ENCODE peak calls at places on chromosomes 11 and 22, in six cellular contexts. E, Z, T, U, O and F are unnamed samples.

GRCh38 chr11:129377739-129378138 is 2.1 kb downstream of the BARX2 start:
- DNase-seq in U (no peak), T (no peak), O (no peak), Z (no peak), E (no peak), F (no peak)

GRCh38 chr11:64763804-64764611 is 4.2 kb upstream of the PYGM start:
- DNase-seq in U (no peak), O (no peak), E (no peak), Z (no peak), T (no peak), F (no peak)

GRCh38 chr22:19120829-19121630 is 1.2 kb downstream of the DGCR2 start:
- DNase-seq in Z (peak; percentile 87), O (no peak), T (no peak), E (peak; percentile 40), U (peak; percentile 15), F (peak; percentile 27)

GRCh38 chr11:45263773-45264172 is 22.4 kb downstream of the SYT13 start:
- DNase-seq in O (no peak), Z (no peak), T (no peak), U (no peak), E (no peak), F (no peak)

GRCh38 chr11:104905271-104905670 is 7.0 kb upstream of the CASP12 start:
- DNase-seq in T (no peak), O (no peak), Z (no peak), E (no peak), U (no peak), F (no peak)

GRCh38 chr11:45021692-45022130 is 71.0 kb upstream of the TP53I11 start:
- DNase-seq in E (peak; percentile 85), U (peak; percentile 79), Z (peak; percentile 65), T (no peak), O (peak; percentile 79), F (no peak)

GRCh38 chr11:18088974-18089373 is 16.9 kb downstream of the SAAL1 start:
- DNase-seq in T (no peak), E (no peak), U (no peak), Z (no peak), O (no peak), F (no peak)

GRCh38 chr11:3126901-3127691 is 38.0 kb downstream of the OSBPL5 start:
- DNase-seq in E (no peak), T (no peak), Z (no peak), U (no peak), O (no peak), F (no peak)

GRCh38 chr22:48478124-48478523 is 1349.5 kb downstream of the BRD1 start:
- DNase-seq in T (no peak), E (no peak), U (no peak), O (no peak), Z (no peak), F (no peak)

GRCh38 chr22:30541979-30542810 is 4.3 kb downstream of the SEC14L6 start:
- DNase-seq in U (no peak), O (no peak), E (no peak), Z (peak; percentile 51), T (no peak), F (no peak)

GRCh38 chr11:125499563-125499962 is 3.5 kb upstream of the FEZ1 start:
- DNase-seq in T (no peak), U (no peak), Z (no peak), E (no peak), O (no peak), F (no peak)

DNA sequence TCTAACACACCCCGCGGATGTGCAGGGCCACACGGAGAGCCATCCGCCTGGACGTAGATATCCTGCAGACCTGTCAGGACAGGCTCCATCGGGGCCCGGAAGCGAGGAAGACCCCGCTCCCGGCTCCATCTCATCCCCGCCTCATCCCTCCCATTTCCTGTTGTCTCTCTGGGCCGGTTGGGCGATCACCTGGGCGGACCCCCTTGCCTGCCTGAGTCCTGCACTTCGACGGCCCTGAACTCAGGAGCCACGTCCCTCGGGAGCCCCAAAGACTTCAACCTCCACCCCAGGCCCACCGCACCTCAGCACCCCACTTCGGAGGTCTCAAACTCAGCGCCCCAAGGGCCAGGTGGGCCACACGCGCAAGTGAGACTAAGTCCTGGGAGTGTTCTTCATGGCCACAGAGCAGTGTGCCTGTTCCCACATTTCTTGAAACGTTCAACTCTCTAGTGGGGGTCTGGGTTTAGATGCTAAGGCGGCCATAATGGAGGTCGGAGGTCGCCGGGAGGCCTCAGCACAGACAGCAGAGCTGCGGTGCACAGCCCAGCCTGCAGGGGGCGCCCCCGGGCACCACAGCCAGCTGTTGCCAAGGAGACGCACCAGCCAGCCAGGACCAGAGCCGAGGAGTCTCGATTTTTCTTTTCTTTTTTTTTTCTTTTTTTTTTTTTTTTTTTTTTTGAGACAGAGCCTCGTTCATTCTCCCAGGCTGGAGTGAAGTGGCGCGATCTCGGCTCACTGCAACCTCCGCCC is 26.0 kb upstream of the FADD start:
- DNase-seq in E (peak; percentile 14), T (no peak), Z (no peak), O (no peak), U (no peak), F (no peak)
- TF ChIP-seq CTCF in E (peak; percentile 50), T (peak; percentile 51), Z (peak; percentile 11), O (peak; percentile 54), U (peak; percentile 45), F (peak; percentile 65)

GRCh38 chr11:109945626-109946321 is 147.4 kb upstream of the ZC3H12C start:
- DNase-seq in E (no peak), O (no peak), Z (no peak), U (no peak), T (no peak), F (no peak)
- H3K4me3 ChIP-seq in E (no peak overlapping the region), O (peak overlapping the region; percentile 43), Z (no peak overlapping the region), U (peak overlapping the region; percentile 11), T (no peak overlapping the region), F (no peak overlapping the region)

GRCh38 chr11:101759771-101760450 is 154.9 kb upstream of the CEP126 start:
- DNase-seq in T (no peak), Z (no peak), O (no peak), U (no peak), E (peak; percentile 9), F (no peak)
- TF ChIP-seq CTCF in T (peak; percentile 47), Z (peak; percentile 10), O (no peak), U (no peak), E (peak; percentile 40), F (peak; percentile 31)

DNA sequence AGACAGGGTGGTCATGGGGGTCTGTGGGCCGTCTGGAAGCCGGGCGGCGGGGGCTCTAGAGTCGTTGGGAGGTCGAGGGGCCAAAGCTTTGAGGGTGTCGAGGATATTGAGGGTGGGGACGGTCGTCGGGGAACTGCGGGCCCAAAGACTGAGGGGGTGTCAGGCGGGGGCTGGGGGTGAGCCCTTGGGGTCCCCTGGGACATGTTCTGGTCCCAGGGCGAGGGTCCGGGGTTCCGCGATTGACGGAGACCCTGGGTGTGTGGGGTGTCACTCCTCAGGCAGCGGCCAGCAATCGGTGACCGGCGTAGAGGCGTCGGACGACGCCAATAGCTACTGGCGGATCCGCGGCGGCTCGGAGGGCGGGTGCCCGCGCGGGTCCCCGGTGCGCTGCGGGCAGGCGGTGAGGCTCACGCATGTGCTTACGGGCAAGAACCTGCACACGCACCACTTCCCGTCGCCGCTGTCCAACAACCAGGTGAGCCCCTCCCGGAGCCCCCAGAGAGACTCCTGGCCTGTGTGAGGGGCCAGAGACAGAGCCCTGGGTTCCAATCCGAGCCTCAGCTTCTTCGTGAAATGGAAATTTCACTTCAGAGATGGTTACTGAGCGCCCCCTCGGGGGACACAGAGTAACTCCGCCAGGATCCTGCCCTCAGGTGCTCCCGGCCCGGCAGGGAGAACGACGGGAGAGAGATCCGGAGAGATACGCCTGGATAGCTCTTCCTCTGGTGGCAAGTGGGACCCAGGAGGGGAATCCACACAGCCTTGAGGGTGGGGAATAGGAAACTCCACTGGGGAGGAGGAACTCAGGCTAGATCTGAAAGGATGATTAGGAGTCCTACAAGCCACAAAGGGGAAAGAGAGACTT is 714 bp downstream of the SDF2L1 start:
- DNase-seq in U (no peak), O (no peak), T (no peak), E (peak; percentile 43), Z (peak; percentile 70), F (peak; percentile 50)
- H3K4me3 ChIP-seq in U (peak overlapping the region; percentile 79), O (peak overlapping the region; percentile 66), T (peak overlapping the region; percentile 92), E (peak overlapping the region; percentile 68), Z (peak overlapping the region; percentile 2), F (peak overlapping the region; percentile 79)

GRCh38 chr11:62727833-62728721 is at the start of gene TTC9C:
- DNase-seq in E (peak; percentile 98), T (peak; percentile 82), Z (peak; percentile 97), O (peak; percentile 92), U (peak; percentile 95), F (peak; percentile 98)

GRCh38 chr11:62726156-62727006 is 876 bp downstream of the HNRNPUL2 start:
- DNase-seq in T (no peak), O (no peak), Z (no peak), U (no peak), E (no peak), F (no peak)

GRCh38 chr11:62724171-62724570 is 3.1 kb downstream of the HNRNPUL2 start:
- DNase-seq in T (no peak), O (no peak), U (no peak), Z (peak; percentile 39), E (no peak), F (no peak)

GRCh38 chr11:62725686-62726085 is 1.6 kb downstream of the HNRNPUL2 start:
- DNase-seq in E (no peak), O (no peak), Z (peak; percentile 45), T (no peak), U (no peak), F (no peak)

DNA sequence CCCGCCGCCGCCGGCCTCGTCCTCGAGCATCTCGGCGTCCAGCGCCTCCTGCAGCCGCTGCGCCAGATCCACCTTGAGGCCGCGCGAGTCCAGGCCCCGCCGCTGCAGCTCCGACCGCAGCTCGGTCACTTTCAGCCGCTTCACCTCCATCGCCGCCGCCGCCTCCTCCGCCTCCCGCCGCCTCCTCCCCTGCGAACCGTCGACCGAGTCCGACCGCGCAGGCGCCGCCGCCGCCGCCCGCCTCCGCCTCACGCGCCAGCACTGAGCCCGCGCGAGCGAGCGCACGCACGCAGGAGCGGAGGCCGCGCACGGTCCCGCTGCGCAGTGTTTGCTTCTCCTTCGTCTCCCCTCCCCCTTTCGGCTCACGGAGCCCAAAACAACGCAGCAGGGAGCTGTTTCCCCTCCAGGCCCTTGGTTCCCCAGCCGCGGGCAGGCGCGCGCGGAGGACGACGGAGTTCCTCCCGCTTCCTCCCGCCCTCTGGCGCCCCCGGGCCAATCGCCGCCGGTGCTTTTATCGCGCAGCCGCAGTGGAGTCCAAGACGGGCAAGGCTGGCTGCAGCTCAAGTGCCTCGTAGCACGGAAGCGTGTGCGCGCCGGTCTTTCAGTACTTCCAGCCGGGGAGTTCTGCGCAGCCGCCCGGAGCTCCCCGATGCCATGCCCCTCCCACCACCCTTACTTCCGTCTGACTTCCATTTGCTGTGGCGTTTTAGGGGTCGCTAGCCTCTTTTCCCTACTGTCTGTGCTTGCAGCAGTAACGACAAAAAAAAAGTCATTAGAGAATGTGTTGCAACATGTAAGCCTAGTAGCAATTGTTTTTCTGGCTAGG is at the start of gene HNRNPUL2:
- DNase-seq in E (peak; percentile 99), T (peak; percentile 91), Z (peak; percentile 99), U (peak; percentile 98), O (peak; percentile 98), F (peak; percentile 99)
- TF ChIP-seq CTCF in E (no peak), T (no peak), Z (no peak), U (peak; percentile 16), O (peak; percentile 4), F (peak; percentile 6)

GRCh38 chr22:45540122-45540521 is 37.4 kb downstream of the FBLN1 start:
- DNase-seq in T (no peak), O (no peak), E (no peak), U (no peak), Z (no peak), F (peak; percentile 39)

GRCh38 chr22:45537734-45538181 is 35.1 kb downstream of the FBLN1 start:
- DNase-seq in Z (no peak), U (peak; percentile 36), O (peak; percentile 60), T (peak; percentile 55), E (peak; percentile 84), F (peak; percentile 97)

GRCh38 chr22:45535400-45535799 is 32.7 kb downstream of the FBLN1 start:
- DNase-seq in U (no peak), E (no peak), T (no peak), Z (no peak), O (no peak), F (no peak)

GRCh38 chr22:45541580-45541979 is 38.9 kb downstream of the FBLN1 start:
- DNase-seq in U (no peak), E (no peak), Z (no peak), T (no peak), O (no peak), F (no peak)

GRCh38 chr22:45538284-45538683 is 35.6 kb downstream of the FBLN1 start:
- DNase-seq in T (no peak), U (no peak), E (no peak), O (no peak), Z (no peak), F (no peak)
- H3K4me3 ChIP-seq in T (no peak overlapping the region), U (no peak overlapping the region), E (no peak overlapping the region), O (no peak overlapping the region), Z (no peak overlapping the region), F (no peak overlapping the region)